ENCODE peak calls at places on chromosomes 11 and 22, in eight cellular contexts. P, Z, E, I, G, N, M and W are unnamed samples.

GRCh38 chr22:28231423-28231822 is 312.4 kb upstream of the PITPNB start:
- DNase-seq in N (no peak), G (peak; percentile 53), P (no peak), I (no peak), M (peak; percentile 77), Z (no peak), E (peak; percentile 39), W (peak; percentile 80)

GRCh38 chr11:134476435-134477021 is 64.5 kb upstream of the B3GAT1 start:
- DNase-seq in G (no peak), N (peak; percentile 67), E (no peak), I (no peak), M (no peak), P (no peak), Z (no peak), W (no peak)

GRCh38 chr22:45101828-45102227 is 61.9 kb upstream of the NUP50 start:
- DNase-seq in I (no peak), E (peak; percentile 80), Z (peak; percentile 14), P (no peak), N (peak; percentile 50), G (peak; percentile 81), M (peak; percentile 80), W (peak; percentile 33)

GRCh38 chr22:22709719-22710445 is 65.5 kb downstream of the GGTLC2 start:
- DNase-seq in I (no peak), E (peak; percentile 48), N (peak; percentile 53), G (no peak), M (no peak), P (no peak), Z (no peak), W (no peak)

GRCh38 chr11:95505927-95506426 is 275.0 kb upstream of the SESN3 start:
- DNase-seq in E (peak; percentile 67), I (no peak), P (no peak), N (no peak), G (peak; percentile 85), Z (no peak), M (peak; percentile 82), W (peak; percentile 90)

GRCh38 chr22:21650823-21651520 is 8.9 kb downstream of the SDF2L1 start:
- DNase-seq in Z (no peak), G (no peak), E (no peak), M (no peak), P (no peak), I (no peak), N (no peak), W (no peak)

GRCh38 chr11:70477607-70478006 is 79.3 kb downstream of the CTTN start:
- DNase-seq in I (no peak), P (no peak), Z (no peak), G (no peak), N (no peak), M (no peak), E (no peak), W (no peak)

GRCh38 chr11:117096140-117096972 is 1.9 kb downstream of the SIK3 start:
- DNase-seq in E (no peak), P (peak; percentile 70), N (no peak), I (no peak), M (no peak), Z (no peak), G (peak; percentile 13), W (no peak)

GRCh38 chr22:41241133-41241676 is 474 bp upstream of the CHADL start:
- DNase-seq in Z (no peak), E (no peak), G (no peak), N (no peak), I (no peak), M (no peak), P (no peak), W (no peak)

GRCh38 chr11:134050541-134051383 is 18.1 kb upstream of the JAM3 start:
- DNase-seq in G (peak; percentile 68), E (peak; percentile 57), P (peak; percentile 69), M (peak; percentile 48), Z (peak; percentile 6), I (peak; percentile 42), N (peak; percentile 85), W (no peak)

GRCh38 chr11:47395225-47396048 is 13.0 kb upstream of the SLC39A13 start:
- DNase-seq in M (no peak), N (no peak), P (no peak), G (no peak), I (no peak), E (no peak), Z (no peak), W (no peak)

GRCh38 chr11:71568707-71569349 is 3.5 kb downstream of the KRTAP5-10 start:
- DNase-seq in E (peak; percentile 30), I (no peak), M (peak; percentile 2), Z (no peak), N (no peak), G (peak; percentile 3), P (no peak), W (no peak)